ENCODE peak calls at places on chromosomes 12 and 14, in eight cellular contexts. K is aorta, X is fibroblast of lung, Y is ovary, B is HCT116, I is prostate gland, N is spleen, R is PC-3. Q is an unnamed sample. For H3K4me1, the result is how much of the 10 kb centered on the place peaks cover.

GRCh38 chr14:72786377-72787350 is 107.2 kb downstream of the DPF3 start:
- DNase-seq in K (no peak), X (no peak), Y (no peak), B (no peak), I (no peak), N (no peak), R (no peak), Q (no peak)

GRCh38 chr14:77151245-77151644 is 9.7 kb upstream of the ZDHHC22 start:
- DNase-seq in K (no peak), X (no peak), Y (no peak), B (no peak), I (no peak), N (peak), R (peak), Q (no peak)

GRCh38 chr12:96047621-96048211 is 12.3 kb upstream of the LTA4H start:
- DNase-seq in K (no peak), X (peak), Y (no peak), B (peak), I (no peak), N (no peak), R (peak), Q (peak)

GRCh38 chr12:63857771-63858670 is 13.5 kb downstream of the SRGAP1 start:
- DNase-seq in K (no peak), X (peak), Y (no peak), B (no peak), I (no peak), N (no peak), R (no peak), Q (no peak)

GRCh38 chr14:76987956-76988520 is 40.5 kb downstream of the IRF2BPL start:
- DNase-seq in K (no peak), X (no peak), Y (no peak), B (no peak), I (no peak), N (no peak), R (no peak), Q (no peak)

GRCh38 chr14:21068521-21069387 is 1.4 kb upstream of the ARHGEF40 start:
- DNase-seq in K (peak), X (peak), Y (peak), B (peak), I (peak), N (peak), R (peak), Q (no peak)

GRCh38 chr12:14239935-14240872 is 125.3 kb upstream of the ATF7IP start:
- DNase-seq in K (no peak), X (peak), Y (no peak), B (no peak), I (peak), N (no peak), R (peak), Q (no peak)

GRCh38 chr12:126482238-126482889 is 1417.1 kb downstream of the AACS start:
- DNase-seq in K (no peak), X (peak), Y (no peak), B (no peak), I (no peak), N (no peak), R (no peak), Q (no peak)

GRCh38 chr14:61620130-61620946 is 75.0 kb upstream of the HIF1A start:
- DNase-seq in K (no peak), X (peak), Y (no peak), B (no peak), I (no peak), N (no peak), R (peak), Q (no peak)

GRCh38 chr12:56300644-56301464 is 724 bp upstream of the CS start:
- DNase-seq in K (peak), X (no peak), Y (no peak), B (no peak), I (no peak), N (no peak), R (no peak), Q (no peak)

GRCh38 chr12:16526693-16527092 is 79.3 kb downstream of the LMO3 start:
- DNase-seq in K (no peak), X (peak), Y (no peak), B (peak), I (no peak), N (no peak), R (peak), Q (no peak)

GRCh38 chr14:73721101-73721821 is 7.1 kb upstream of the PNMA1 start:
- DNase-seq in K (no peak), X (no peak), Y (no peak), B (no peak), I (no peak), N (no peak), R (peak), Q (no peak)

GRCh38 chr12:15698377-15698867 is 90.8 kb downstream of the EPS8 start:
- DNase-seq in K (no peak), X (no peak), Y (no peak), B (no peak), I (no peak), N (no peak), R (no peak), Q (no peak)

GRCh38 chr12:79388006-79388405 is 302.8 kb downstream of the PAWR start:
- DNase-seq in K (no peak), X (no peak), Y (no peak), B (no peak), I (no peak), N (no peak), R (no peak), Q (no peak)

GRCh38 chr14:30874999-30875787 is 834 bp downstream of the COCH start:
- DNase-seq in K (peak), X (no peak), Y (no peak), B (no peak), I (no peak), N (peak), R (no peak), Q (no peak)

GRCh38 chr12:96099986-96100385 is 64.6 kb upstream of the LTA4H start:
- DNase-seq in K (no peak), X (no peak), Y (no peak), B (no peak), I (no peak), N (peak), R (no peak), Q (no peak)

GRCh38 chr12:92717202-92717601 is 14.4 kb downstream of the PLEKHG7 start:
- DNase-seq in K (no peak), X (peak), Y (no peak), B (peak), I (no peak), N (no peak), R (peak), Q (no peak)

GRCh38 chr12:49538740-49539403 is at the start of gene KCNH3:
- DNase-seq in K (peak), X (peak), Y (peak), B (peak), I (peak), N (peak), R (peak), Q (no peak)

GRCh38 chr12:44403185-44403584 is 472.9 kb downstream of the NELL2 start:
- DNase-seq in K (no peak), X (no peak), Y (no peak), B (no peak), I (no peak), N (no peak), R (no peak), Q (no peak)

GRCh38 chr12:44405267-44405666 is 470.8 kb downstream of the NELL2 start:
- DNase-seq in K (no peak), X (no peak), Y (no peak), B (no peak), I (no peak), N (no peak), R (no peak), Q (no peak)
- H3K4me1 ChIP-seq in K (under half), X (under half), Y (under half), B (under half), I (under half), N (under half), R (under half), Q (under half)

DNA sequence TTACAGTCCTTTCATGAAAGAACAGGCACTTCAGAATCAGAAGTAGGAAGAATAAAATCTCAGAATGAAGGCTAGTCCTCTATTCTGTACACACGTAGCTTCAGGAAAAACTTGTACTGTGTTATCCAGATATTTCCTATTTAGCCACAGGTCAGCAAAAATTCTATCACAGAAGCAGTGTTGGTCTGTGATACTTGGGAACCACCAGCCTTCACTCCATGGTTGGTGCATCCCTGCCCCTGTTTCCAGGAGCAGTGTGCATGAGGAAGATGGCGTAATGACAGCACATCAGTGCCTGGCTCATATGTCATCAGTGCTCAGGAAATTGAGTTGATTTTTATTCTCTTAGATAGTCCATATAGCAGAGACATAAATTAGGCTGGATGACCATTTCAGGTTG is 87.7 kb downstream of the SAMD4A start:
- DNase-seq in K (no peak), X (no peak), Y (no peak), B (no peak), I (no peak), N (no peak), R (no peak), Q (no peak)
- H3K4me1 ChIP-seq in K (under half), X (under half), Y (under half), B (half or more), I (under half), N (under half), R (half or more), Q (half or more)

GRCh38 chr12:110111476-110112334 is 12.5 kb upstream of the IFT81 start:
- DNase-seq in K (no peak), X (no peak), Y (no peak), B (no peak), I (no peak), N (no peak), R (no peak), Q (no peak)

GRCh38 chr12:110109837-110110535 is 14.2 kb upstream of the IFT81 start:
- DNase-seq in K (no peak), X (no peak), Y (no peak), B (no peak), I (no peak), N (no peak), R (no peak), Q (no peak)

GRCh38 chr12:110109037-110109836 is 14.9 kb upstream of the IFT81 start:
- DNase-seq in K (peak), X (peak), Y (peak), B (no peak), I (peak), N (no peak), R (peak), Q (no peak)

GRCh38 chr12:110114596-110114995 is 9.6 kb upstream of the IFT81 start:
- DNase-seq in K (no peak), X (no peak), Y (no peak), B (no peak), I (no peak), N (no peak), R (no peak), Q (no peak)

GRCh38 chr12:110112335-110112660 is 11.9 kb upstream of the IFT81 start:
- DNase-seq in K (no peak), X (no peak), Y (no peak), B (no peak), I (no peak), N (no peak), R (no peak), Q (no peak)
- H3K4me1 ChIP-seq in K (under half), X (under half), Y (under half), B (under half), I (under half), N (under half), R (under half), Q (under half)

GRCh38 chr12:2283910-2284309 is 231.1 kb downstream of the CACNA1C start:
- DNase-seq in K (no peak), X (peak), Y (no peak), B (no peak), I (peak), N (no peak), R (no peak), Q (no peak)

GRCh38 chr12:2281446-2281845 is 228.7 kb downstream of the CACNA1C start:
- DNase-seq in K (no peak), X (no peak), Y (no peak), B (no peak), I (no peak), N (no peak), R (no peak), Q (no peak)

GRCh38 chr12:2283480-2283879 is 230.7 kb downstream of the CACNA1C start:
- DNase-seq in K (no peak), X (no peak), Y (no peak), B (no peak), I (no peak), N (no peak), R (no peak), Q (no peak)

GRCh38 chr12:2284321-2284813 is 231.6 kb downstream of the CACNA1C start:
- DNase-seq in K (no peak), X (peak), Y (no peak), B (no peak), I (no peak), N (peak), R (no peak), Q (no peak)

GRCh38 chr12:2282321-2282720 is 229.5 kb downstream of the CACNA1C start:
- DNase-seq in K (no peak), X (peak), Y (no peak), B (no peak), I (no peak), N (no peak), R (no peak), Q (no peak)
- H3K4me1 ChIP-seq in K (under half), X (under half), Y (under half), B (under half), I (under half), N (under half), R (under half), Q (under half)

GRCh38 chr12:53751336-53752191 is at the start of gene CISTR:
- DNase-seq in K (no peak), X (no peak), Y (peak), B (no peak), I (no peak), N (peak), R (no peak), Q (no peak)
- H3K4me1 ChIP-seq in K (under half), X (under half), Y (under half), B (under half), I (under half), N (half or more), R (under half), Q (under half)

GRCh38 chr12:40227447-40227846 is 2.6 kb downstream of the LRRK2 start:
- DNase-seq in K (no peak), X (no peak), Y (no peak), B (no peak), I (no peak), N (no peak), R (no peak), Q (no peak)
- H3K4me1 ChIP-seq in K (under half), X (under half), Y (under half), B (under half), I (under half), N (half or more), R (under half), Q (under half)